ENCODE peak calls at places on chromosomes 7 and 10, in ten cellular contexts. C is NCI-H510A; A is DMS153; V is Caki2; I is RPMI7951; B is activated naive CD4-positive, alpha-beta T cell treated with Interleukin-2 at 50 U/mL for 16 hours; R is foreskin fibroblast; Q is cardiac fibroblast; K is CD8-positive, alpha-beta memory T cell; J is iris pigment epithelial cell. T is an unnamed sample.

GRCh38 chr7:150341263-150342118 is at the start of gene RARRES2:
- DNase-seq in C (no peak), A (no peak), V (no peak), I (no peak), B (no peak), R (no peak), Q (peak), K (no peak), J (no peak), T (peak)

GRCh38 chr7:80644054-80644453 is 5.6 kb downstream of the CD36 start:
- DNase-seq in C (no peak), A (no peak), V (no peak), I (no peak), B (no peak), R (no peak), Q (no peak), K (no peak), J (no peak), T (no peak)

GRCh38 chr7:32516551-32517082 is 21.3 kb downstream of the AVL9 start:
- DNase-seq in C (no peak), A (no peak), V (no peak), I (no peak), B (no peak), R (no peak), Q (peak), K (no peak), J (peak), T (peak)

GRCh38 chr10:22324413-22324812 is 3.5 kb downstream of the BMI1 start:
- DNase-seq in C (no peak), A (no peak), V (no peak), I (no peak), B (no peak), R (no peak), Q (no peak), K (no peak), J (no peak), T (no peak)

GRCh38 chr7:9242604-9243003 is 809.2 kb downstream of the NXPH1 start:
- DNase-seq in C (no peak), A (no peak), V (no peak), I (peak), B (no peak), R (no peak), Q (no peak), K (no peak), J (no peak), T (no peak)

GRCh38 chr7:28815928-28816373 is 142.2 kb downstream of the TRIL start:
- DNase-seq in C (no peak), A (no peak), V (no peak), I (no peak), B (no peak), R (no peak), Q (no peak), K (no peak), J (no peak), T (no peak)

GRCh38 chr7:138527746-138528223 is 67.7 kb downstream of the TRIM24 start:
- DNase-seq in C (no peak), A (no peak), V (peak), I (peak), B (no peak), R (peak), Q (no peak), K (no peak), J (no peak), T (peak)

GRCh38 chr7:142898377-142899235 is 13.1 kb upstream of the TRPV6 start:
- DNase-seq in C (no peak), A (no peak), V (no peak), I (no peak), B (no peak), R (no peak), Q (no peak), K (no peak), J (no peak), T (no peak)

GRCh38 chr10:1657500-1657899 is 79.8 kb downstream of the ADARB2 start:
- DNase-seq in C (no peak), A (no peak), V (no peak), I (no peak), B (no peak), R (no peak), Q (no peak), K (no peak), J (no peak), T (no peak)

GRCh38 chr10:104328916-104329710 is 9.2 kb downstream of the ITPRIP start:
- DNase-seq in C (no peak), A (peak), V (peak), I (peak), B (peak), R (peak), Q (peak), K (peak), J (peak), T (peak)

GRCh38 chr10:65571011-65571570 is 1354.7 kb upstream of the LRRTM3 start:
- DNase-seq in C (peak), A (no peak), V (peak), I (peak), B (no peak), R (peak), Q (peak), K (no peak), J (no peak), T (peak)

GRCh38 chr7:66246549-66247171 is 41.5 kb downstream of the TPST1 start:
- DNase-seq in C (no peak), A (no peak), V (no peak), I (no peak), B (no peak), R (no peak), Q (no peak), K (no peak), J (no peak), T (no peak)